ENCODE peak calls at places on chromosomes 2 and 18, in five cellular contexts. L, H, T, Z and U are unnamed samples.

GRCh38 chr18:63697261-63697660 is 5.5 kb upstream of the SERPINB11 start:
- DNase-seq in L (no peak), H (no peak), Z (no peak), T (no peak), U (no peak)

GRCh38 chr2:215731108-215731507 is 282.2 kb downstream of the MREG start:
- DNase-seq in T (no peak), H (no peak), L (no peak), Z (no peak), U (no peak)

GRCh38 chr2:63926800-63927199 is 85.1 kb downstream of the UGP2 start:
- DNase-seq in T (no peak), L (no peak), Z (no peak), H (no peak), U (no peak)

GRCh38 chr2:85550476-85550875 is 10.8 kb downstream of the GGCX start:
- DNase-seq in L (no peak), T (no peak), Z (no peak), H (no peak), U (no peak)

GRCh38 chr2:133817680-133818566 is 249.7 kb upstream of the NCKAP5 start:
- DNase-seq in T (no peak), Z (no peak), H (peak), L (no peak), U (no peak)

GRCh38 chr18:21599585-21600525 is 649 bp downstream of the ESCO1 start:
- DNase-seq in Z (no peak), L (no peak), H (no peak), T (no peak), U (no peak)

GRCh38 chr18:32439241-32439640 is 31.4 kb downstream of the GAREM1 start:
- DNase-seq in Z (no peak), T (no peak), H (no peak), L (no peak), U (no peak)

GRCh38 chr2:16666453-16666801 is 793 bp upstream of the CYRIA start:
- DNase-seq in H (peak), T (no peak), L (no peak), Z (peak), U (no peak)

GRCh38 chr2:232028631-232029030 is 67.1 kb downstream of the DIS3L2 start:
- DNase-seq in T (no peak), H (peak), Z (peak), L (no peak), U (no peak)

GRCh38 chr18:77777126-77777525 is 527.5 kb downstream of the GALR1 start:
- DNase-seq in L (no peak), H (no peak), Z (no peak), T (no peak), U (no peak)

GRCh38 chr2:207926133-207927076 is 98.9 kb downstream of the PLEKHM3 start:
- DNase-seq in L (no peak), Z (peak), T (no peak), H (peak), U (no peak)

GRCh38 chr2:223560704-223561435 is 41.3 kb downstream of the SCG2 start:
- DNase-seq in L (no peak), T (no peak), H (peak), Z (no peak), U (no peak)

DNA sequence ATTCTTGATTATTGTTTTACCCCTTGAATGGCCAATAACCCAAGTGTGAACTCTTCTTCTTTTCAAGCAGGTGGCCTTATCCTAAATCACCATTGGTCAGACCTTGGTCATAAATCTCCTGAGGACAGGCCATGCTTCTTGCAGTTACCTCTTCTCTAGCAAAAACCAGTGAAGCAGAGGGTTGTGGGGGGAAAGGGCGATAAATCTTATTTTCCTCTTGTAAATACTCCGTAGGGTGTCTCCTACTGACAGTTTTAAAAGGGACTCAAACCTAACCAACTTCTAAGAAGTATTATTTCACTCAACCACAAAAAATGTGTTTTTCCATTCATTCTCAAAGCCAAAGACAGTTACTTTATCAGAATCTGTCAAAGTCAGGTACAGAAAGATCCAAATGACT is 168.1 kb upstream of the RMP24 start:
- DNase-seq in H (no peak), Z (no peak), L (no peak), T (no peak), U (no peak)
- TF ChIP-seq CTCF in H (no peak), Z (no peak), L (no peak), T (no peak), U (no peak)

GRCh38 chr2:120622886-120623753 is 112.5 kb upstream of the GLI2 start:
- DNase-seq in Z (no peak), L (no peak), H (no peak), T (no peak), U (no peak)
- TF ChIP-seq CTCF in Z (no peak), L (no peak), H (no peak), T (no peak), U (no peak)

GRCh38 chr2:90209806-90210205 is 1518.3 kb downstream of the RPIA start:
- DNase-seq in Z (no peak), T (no peak), L (no peak), H (no peak), U (no peak)

GRCh38 chr2:90209009-90209408 is 1517.5 kb downstream of the RPIA start:
- DNase-seq in L (no peak), Z (no peak), H (no peak), T (no peak), U (no peak)

GRCh38 chr2:90207454-90208058 is 1516.1 kb downstream of the RPIA start:
- DNase-seq in Z (no peak), T (no peak), L (no peak), H (no peak), U (no peak)
- TF ChIP-seq CTCF in Z (peak), T (no peak), L (no peak), H (peak), U (peak)

GRCh38 chr2:170887496-170888265 is 41.4 kb upstream of the GORASP2 start:
- DNase-seq in H (no peak), L (no peak), Z (no peak), T (no peak), U (no peak)

GRCh38 chr2:170883683-170884082 is 45.4 kb upstream of the GORASP2 start:
- DNase-seq in Z (no peak), H (no peak), T (no peak), L (no peak), U (no peak)

GRCh38 chr2:170886391-170886790 is 42.7 kb upstream of the GORASP2 start:
- DNase-seq in L (no peak), T (no peak), H (peak), Z (no peak), U (no peak)

GRCh38 chr2:170882758-170883157 is 46.3 kb upstream of the GORASP2 start:
- DNase-seq in T (no peak), Z (no peak), H (no peak), L (no peak), U (no peak)

GRCh38 chr2:170885130-170885791 is 43.8 kb upstream of the GORASP2 start:
- DNase-seq in L (no peak), Z (no peak), T (no peak), H (no peak), U (no peak)
- TF ChIP-seq CTCF in L (no peak), Z (no peak), T (no peak), H (peak), U (no peak)

GRCh38 chr2:100195942-100196341 is 53.6 kb upstream of the AFF3 start:
- DNase-seq in T (no peak), H (no peak), L (no peak), Z (no peak), U (no peak)

GRCh38 chr2:100198461-100199230 is 56.3 kb upstream of the AFF3 start:
- DNase-seq in Z (no peak), H (no peak), L (no peak), T (no peak), U (no peak)

GRCh38 chr2:100199421-100199820 is 57.0 kb upstream of the AFF3 start:
- DNase-seq in T (no peak), Z (no peak), L (no peak), H (no peak), U (no peak)

GRCh38 chr2:100196786-100197494 is 54.5 kb upstream of the AFF3 start:
- DNase-seq in L (no peak), H (no peak), Z (no peak), T (no peak), U (no peak)

GRCh38 chr2:100197643-100198153 is 55.3 kb upstream of the AFF3 start:
- DNase-seq in T (no peak), L (no peak), H (peak), Z (peak), U (no peak)
- TF ChIP-seq CTCF in T (no peak), L (no peak), H (no peak), Z (no peak), U (no peak)